ENCODE peak calls at places on chromosome 10, in eight cellular contexts. N is transverse colon; K is mammary epithelial cell; R is Peyer's patch; F is CD8-positive, alpha-beta memory T cell; H is heart left ventricle; I is right cardiac atrium; E is upper lobe of right lung. X is an unnamed sample.
A peak's percentile ranks its signal among the peaks of the same experiment; 100 is the strongest.

GRCh38 chr10:4353964-4354363 is 472.0 kb upstream of the AKR1E2 start:
- DNase-seq in N (no peak), K (peak; percentile 83), R (no peak), F (no peak), H (no peak), I (no peak), E (no peak), X (peak; percentile 53)

GRCh38 chr10:15227611-15228372 is 59.3 kb upstream of the NMT2 start:
- DNase-seq in N (no peak), K (no peak), R (no peak), F (no peak), H (no peak), I (no peak), E (no peak), X (peak; percentile 47)

GRCh38 chr10:110407301-110408170 is 90.2 kb upstream of the DUSP5 start:
- DNase-seq in N (no peak), K (no peak), R (no peak), F (no peak), H (no peak), I (no peak), E (no peak), X (peak; percentile 29)

GRCh38 chr10:52539463-52539862 is 225.4 kb downstream of the DKK1 start:
- DNase-seq in N (no peak), K (peak; percentile 45), R (no peak), F (no peak), H (no peak), I (no peak), E (no peak), X (no peak)

GRCh38 chr10:11522821-11523245 is 88.6 kb downstream of the USP6NL start:
- DNase-seq in N (peak; percentile 53), K (no peak), R (no peak), F (no peak), H (no peak), I (peak; percentile 40), E (no peak), X (no peak)

GRCh38 chr10:89032141-89032814 is 41.7 kb downstream of the FAS start:
- DNase-seq in N (no peak), K (peak; percentile 95), R (no peak), F (no peak), H (no peak), I (no peak), E (peak; percentile 84), X (peak; percentile 82)

GRCh38 chr10:17073720-17074547 is 55.7 kb downstream of the CUBN start:
- DNase-seq in N (no peak), K (no peak), R (no peak), F (no peak), H (no peak), I (no peak), E (no peak), X (no peak)

GRCh38 chr10:93333278-93333978 is 148.7 kb downstream of the MYOF start:
- DNase-seq in N (no peak), K (peak; percentile 65), R (no peak), F (no peak), H (no peak), I (no peak), E (no peak), X (no peak)

GRCh38 chr10:50470345-50470744 is 153.4 kb downstream of the SGMS1 start:
- DNase-seq in N (no peak), K (no peak), R (no peak), F (no peak), H (no peak), I (no peak), E (no peak), X (peak; percentile 4)

GRCh38 chr10:124267911-124268549 is 150.7 kb downstream of the OAT start:
- DNase-seq in N (no peak), K (no peak), R (no peak), F (no peak), H (no peak), I (no peak), E (no peak), X (no peak)

GRCh38 chr10:85655394-85655793 is 711.2 kb downstream of the GRID1 start:
- DNase-seq in N (no peak), K (no peak), R (no peak), F (no peak), H (no peak), I (no peak), E (no peak), X (no peak)

GRCh38 chr10:36559412-36559811 is 566.0 kb upstream of the ANKRD30A start:
- DNase-seq in N (no peak), K (no peak), R (no peak), F (no peak), H (no peak), I (no peak), E (no peak), X (peak; percentile 62)

GRCh38 chr10:70774810-70775678 is 10.1 kb downstream of the TBATA start:
- DNase-seq in N (no peak), K (no peak), R (no peak), F (no peak), H (no peak), I (no peak), E (peak; percentile 67), X (no peak)

GRCh38 chr10:99983280-99983988 is 26.3 kb downstream of the DNMBP start:
- DNase-seq in N (no peak), K (no peak), R (no peak), F (no peak), H (peak; percentile 58), I (peak; percentile 52), E (no peak), X (peak; percentile 90)

GRCh38 chr10:10911471-10911921 is 106.2 kb upstream of the CELF2 start:
- DNase-seq in N (peak; percentile 55), K (peak; percentile 77), R (peak; percentile 17), F (peak; percentile 2), H (peak; percentile 75), I (peak; percentile 77), E (peak; percentile 86), X (peak; percentile 96)

GRCh38 chr10:52322323-52322722 is 8.2 kb downstream of the DKK1 start:
- DNase-seq in N (no peak), K (no peak), R (no peak), F (no peak), H (no peak), I (no peak), E (no peak), X (no peak)

DNA sequence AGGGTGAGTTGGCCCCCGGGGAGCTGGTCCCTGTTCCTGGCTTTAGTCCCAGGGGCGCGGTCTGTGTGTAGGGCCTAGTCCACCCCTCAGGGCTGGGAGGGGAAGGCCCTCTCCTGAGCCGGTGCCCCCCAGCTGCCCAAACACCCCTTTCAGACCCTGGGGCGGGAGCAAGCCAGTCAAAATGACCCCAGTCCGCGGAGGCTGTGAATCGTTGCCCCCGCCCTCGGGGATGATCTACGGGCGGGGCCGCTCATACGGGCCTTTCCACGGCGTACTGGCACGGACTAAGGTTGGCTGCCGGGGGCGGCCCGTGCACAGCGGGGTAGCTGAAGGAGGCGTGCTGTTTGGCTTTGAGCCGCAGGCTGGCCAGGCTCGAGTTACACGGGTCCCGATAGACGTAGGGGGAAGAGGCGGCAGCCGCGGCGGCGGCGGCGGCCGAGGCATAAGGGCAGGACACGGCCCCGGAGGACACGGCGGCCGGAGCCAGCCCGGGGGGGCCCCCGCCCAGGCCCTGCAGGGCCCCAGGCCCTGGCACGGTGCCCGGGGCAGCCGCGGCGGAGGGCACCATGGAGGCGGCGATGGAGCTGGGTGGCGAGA is 4.3 kb downstream of the ELOVL3 start:
- DNase-seq in N (peak; percentile 35), K (no peak), R (no peak), F (peak; percentile 23), H (peak; percentile 56), I (peak; percentile 63), E (peak; percentile 76), X (peak; percentile 80)
- H3K27me3 ChIP-seq in N (peaks cover 77% of the 10 kb centered on the region), K (no peaks in the 10 kb centered on the region), R (no peaks in the 10 kb centered on the region), F (peaks cover 27% of the 10 kb centered on the region), H (peaks cover 13% of the 10 kb centered on the region), I (no peaks in the 10 kb centered on the region), E (peaks cover 36% of the 10 kb centered on the region), X (no peaks in the 10 kb centered on the region)

GRCh38 chr10:131779661-131780394 is 121.0 kb upstream of the PPP2R2D start:
- DNase-seq in N (no peak), K (no peak), R (no peak), F (no peak), H (no peak), I (no peak), E (no peak), X (no peak)

GRCh38 chr10:131777921-131778320 is 122.9 kb upstream of the PPP2R2D start:
- DNase-seq in N (no peak), K (no peak), R (no peak), F (no peak), H (no peak), I (no peak), E (no peak), X (no peak)

GRCh38 chr10:131778842-131779241 is 122.0 kb upstream of the PPP2R2D start:
- DNase-seq in N (no peak), K (no peak), R (no peak), F (no peak), H (no peak), I (no peak), E (no peak), X (no peak)

GRCh38 chr10:131777162-131777561 is 123.6 kb upstream of the PPP2R2D start:
- DNase-seq in N (no peak), K (no peak), R (no peak), F (no peak), H (no peak), I (no peak), E (no peak), X (no peak)

GRCh38 chr10:131778385-131778784 is 122.4 kb upstream of the PPP2R2D start:
- DNase-seq in N (no peak), K (no peak), R (no peak), F (no peak), H (no peak), I (no peak), E (no peak), X (no peak)
- H3K9me3 ChIP-seq in N (peaks cover 20% of the 10 kb centered on the region), K (peaks cover 44% of the 10 kb centered on the region), R (peaks cover 5% of the 10 kb centered on the region), F (peaks cover 18% of the 10 kb centered on the region), H (peaks cover 24% of the 10 kb centered on the region), I (no peaks in the 10 kb centered on the region), E (peaks cover 20% of the 10 kb centered on the region), X (peaks cover 30% of the 10 kb centered on the region)

GRCh38 chr10:101047268-101047667 is 14.5 kb upstream of the KAZALD1 start:
- DNase-seq in N (no peak), K (no peak), R (no peak), F (no peak), H (no peak), I (no peak), E (no peak), X (no peak)
- H3K27me3 ChIP-seq in N (peaks cover 49% of the 10 kb centered on the region), K (peaks cover 5% of the 10 kb centered on the region), R (no peaks in the 10 kb centered on the region), F (peaks cover 25% of the 10 kb centered on the region), H (peaks cover 27% of the 10 kb centered on the region), I (no peaks in the 10 kb centered on the region), E (peaks cover 51% of the 10 kb centered on the region), X (peaks cover 27% of the 10 kb centered on the region)

DNA sequence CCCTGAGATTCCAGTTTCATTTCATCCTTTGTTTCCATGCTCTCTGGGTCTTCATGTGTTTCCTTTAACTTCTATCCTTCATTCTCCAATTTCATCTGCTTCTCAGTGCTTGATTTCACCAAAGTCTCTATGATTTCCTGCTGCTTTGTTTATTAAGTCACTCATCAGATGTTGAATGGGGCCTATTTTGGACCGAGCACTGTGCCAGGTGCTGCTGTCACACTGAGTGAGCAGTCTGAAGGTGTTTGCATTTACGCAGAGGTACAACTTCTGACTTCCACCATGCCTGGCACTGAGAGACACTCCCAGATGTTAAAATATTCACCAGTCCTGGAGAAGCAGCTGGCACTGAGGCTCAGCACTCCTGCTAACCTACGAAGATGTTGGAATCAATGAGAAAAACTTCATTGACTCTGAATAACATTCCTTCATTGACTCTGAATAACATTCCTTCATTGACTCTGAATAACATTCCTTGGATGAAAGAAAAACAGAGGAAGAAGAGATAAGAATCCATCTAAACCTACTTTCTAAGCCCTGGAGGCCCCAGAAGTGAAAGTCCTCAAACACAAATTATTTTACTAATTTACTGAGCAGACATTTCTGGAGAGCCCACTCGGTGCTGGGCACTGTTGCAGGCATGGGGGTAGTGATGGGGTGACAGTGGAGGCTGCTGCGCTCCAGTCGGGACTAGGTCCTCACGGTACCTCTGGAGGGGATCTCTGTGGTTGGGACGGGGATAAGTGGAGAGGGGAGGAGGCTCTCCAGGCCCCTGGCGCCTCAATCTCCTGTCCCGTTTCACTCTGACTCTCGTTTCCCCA is 254.0 kb downstream of the WDR37 start:
- DNase-seq in N (no peak), K (no peak), R (no peak), F (no peak), H (no peak), I (no peak), E (no peak), X (no peak)
- H3K9me3 ChIP-seq in N (no peaks in the 10 kb centered on the region), K (peaks cover 19% of the 10 kb centered on the region), R (no peaks in the 10 kb centered on the region), F (no peaks in the 10 kb centered on the region), H (no peaks in the 10 kb centered on the region), I (no peaks in the 10 kb centered on the region), E (no peaks in the 10 kb centered on the region), X (no peaks in the 10 kb centered on the region)